ENCODE peak calls at places on chromosomes 13 and 19, in six cellular contexts. One of them, this sample, is unnamed.

GRCh38 chr13:99315186-99315585 is 8.0 kb upstream of the GPR183 start:
- DNase-seq in cardiac muscle cell: no peak
- DNase-seq in fibroblast of lung: no peak
- DNase-seq in fibroblast of pulmonary artery: no peak
- DNase-seq in HFF-Myc: no peak
- DNase-seq in epithelial cell of esophagus: no peak
- DNase-seq in this sample: no peak

GRCh38 chr13:31073859-31074718 is 87.6 kb downstream of the HSPH1 start:
- DNase-seq in fibroblast of pulmonary artery: peak
- DNase-seq in fibroblast of lung: peak
- DNase-seq in cardiac muscle cell: no peak
- DNase-seq in epithelial cell of esophagus: peak
- DNase-seq in HFF-Myc: no peak
- DNase-seq in this sample: peak

GRCh38 chr19:13097331-13098258 is 5.1 kb downstream of the LYL1 start:
- DNase-seq in fibroblast of pulmonary artery: no peak
- DNase-seq in cardiac muscle cell: no peak
- DNase-seq in fibroblast of lung: no peak
- DNase-seq in epithelial cell of esophagus: no peak
- DNase-seq in HFF-Myc: no peak
- DNase-seq in this sample: no peak

GRCh38 chr13:105979586-105979985 is 555.9 kb downstream of the EFNB2 start:
- DNase-seq in HFF-Myc: no peak
- DNase-seq in cardiac muscle cell: peak
- DNase-seq in fibroblast of lung: no peak
- DNase-seq in epithelial cell of esophagus: peak
- DNase-seq in fibroblast of pulmonary artery: peak
- DNase-seq in this sample: peak

GRCh38 chr13:33207616-33207964 is 78.0 kb downstream of the STARD13 start:
- DNase-seq in HFF-Myc: peak
- DNase-seq in epithelial cell of esophagus: peak
- DNase-seq in fibroblast of pulmonary artery: peak
- DNase-seq in cardiac muscle cell: no peak
- DNase-seq in fibroblast of lung: peak
- DNase-seq in this sample: peak

GRCh38 chr13:40428354-40428753 is 238.1 kb downstream of the FOXO1 start:
- DNase-seq in epithelial cell of esophagus: no peak
- DNase-seq in fibroblast of lung: no peak
- DNase-seq in fibroblast of pulmonary artery: no peak
- DNase-seq in cardiac muscle cell: no peak
- DNase-seq in HFF-Myc: no peak
- DNase-seq in this sample: no peak

GRCh38 chr13:86933676-86934075 is 737.5 kb upstream of the SLITRK5 start:
- DNase-seq in fibroblast of pulmonary artery: no peak
- DNase-seq in cardiac muscle cell: peak
- DNase-seq in fibroblast of lung: no peak
- DNase-seq in epithelial cell of esophagus: peak
- DNase-seq in HFF-Myc: no peak
- DNase-seq in this sample: no peak

GRCh38 chr13:94327318-94327717 is 152.2 kb downstream of the DCT start:
- DNase-seq in fibroblast of lung: no peak
- DNase-seq in cardiac muscle cell: no peak
- DNase-seq in fibroblast of pulmonary artery: no peak
- DNase-seq in epithelial cell of esophagus: no peak
- DNase-seq in HFF-Myc: no peak
- DNase-seq in this sample: no peak

GRCh38 chr19:34145741-34146202 is 26.5 kb upstream of the LSM14A start:
- DNase-seq in HFF-Myc: peak
- DNase-seq in fibroblast of lung: peak
- DNase-seq in cardiac muscle cell: peak
- DNase-seq in fibroblast of pulmonary artery: peak
- DNase-seq in epithelial cell of esophagus: peak
- DNase-seq in this sample: no peak

GRCh38 chr19:710767-711166 is 2.0 kb downstream of the PALM start:
- DNase-seq in cardiac muscle cell: no peak
- DNase-seq in HFF-Myc: no peak
- DNase-seq in fibroblast of lung: no peak
- DNase-seq in epithelial cell of esophagus: no peak
- DNase-seq in fibroblast of pulmonary artery: no peak
- DNase-seq in this sample: no peak

GRCh38 chr19:709965-710714 is 1.4 kb downstream of the PALM start:
- DNase-seq in cardiac muscle cell: no peak
- DNase-seq in fibroblast of lung: no peak
- DNase-seq in epithelial cell of esophagus: no peak
- DNase-seq in HFF-Myc: no peak
- DNase-seq in fibroblast of pulmonary artery: no peak
- DNase-seq in this sample: no peak

GRCh38 chr19:709196-709964 is 645 bp downstream of the PALM start:
- DNase-seq in HFF-Myc: no peak
- DNase-seq in cardiac muscle cell: peak
- DNase-seq in epithelial cell of esophagus: no peak
- DNase-seq in fibroblast of pulmonary artery: no peak
- DNase-seq in fibroblast of lung: no peak
- DNase-seq in this sample: no peak

GRCh38 chr19:711224-711623 is 2.5 kb downstream of the PALM start:
- DNase-seq in HFF-Myc: no peak
- DNase-seq in cardiac muscle cell: no peak
- DNase-seq in fibroblast of lung: no peak
- DNase-seq in fibroblast of pulmonary artery: no peak
- DNase-seq in epithelial cell of esophagus: no peak
- DNase-seq in this sample: no peak

GRCh38 chr19:708154-709141 is at the start of gene PALM:
- DNase-seq in HFF-Myc: no peak
- DNase-seq in epithelial cell of esophagus: no peak
- DNase-seq in fibroblast of pulmonary artery: no peak
- DNase-seq in fibroblast of lung: no peak
- DNase-seq in cardiac muscle cell: peak
- DNase-seq in this sample: no peak
- TF ChIP-seq CTCF in HFF-Myc: no peak
- TF ChIP-seq CTCF in epithelial cell of esophagus: no peak
- TF ChIP-seq CTCF in fibroblast of pulmonary artery: no peak
- TF ChIP-seq CTCF in fibroblast of lung: no peak
- TF ChIP-seq CTCF in cardiac muscle cell: no peak
- TF ChIP-seq CTCF in this sample: no peak

GRCh38 chr13:113845055-113845454 is 18.8 kb downstream of the GAS6 start:
- DNase-seq in fibroblast of pulmonary artery: no peak
- DNase-seq in epithelial cell of esophagus: peak
- DNase-seq in fibroblast of lung: no peak
- DNase-seq in HFF-Myc: no peak
- DNase-seq in cardiac muscle cell: no peak
- DNase-seq in this sample: no peak

GRCh38 chr13:113845723-113846638 is 17.9 kb downstream of the GAS6 start:
- DNase-seq in epithelial cell of esophagus: no peak
- DNase-seq in cardiac muscle cell: no peak
- DNase-seq in fibroblast of lung: no peak
- DNase-seq in HFF-Myc: no peak
- DNase-seq in fibroblast of pulmonary artery: no peak
- DNase-seq in this sample: no peak

GRCh38 chr13:113843063-113843654 is 20.7 kb downstream of the GAS6 start:
- DNase-seq in HFF-Myc: no peak
- DNase-seq in fibroblast of pulmonary artery: no peak
- DNase-seq in fibroblast of lung: no peak
- DNase-seq in cardiac muscle cell: no peak
- DNase-seq in epithelial cell of esophagus: no peak
- DNase-seq in this sample: no peak

GRCh38 chr13:113842336-113843062 is 21.4 kb downstream of the GAS6 start:
- DNase-seq in cardiac muscle cell: peak
- DNase-seq in epithelial cell of esophagus: no peak
- DNase-seq in fibroblast of lung: no peak
- DNase-seq in fibroblast of pulmonary artery: no peak
- DNase-seq in HFF-Myc: no peak
- DNase-seq in this sample: no peak

GRCh38 chr13:113843864-113844556 is 19.9 kb downstream of the GAS6 start:
- DNase-seq in epithelial cell of esophagus: no peak
- DNase-seq in fibroblast of lung: no peak
- DNase-seq in HFF-Myc: no peak
- DNase-seq in cardiac muscle cell: no peak
- DNase-seq in fibroblast of pulmonary artery: no peak
- DNase-seq in this sample: no peak
- TF ChIP-seq CTCF in epithelial cell of esophagus: no peak
- TF ChIP-seq CTCF in fibroblast of lung: no peak
- TF ChIP-seq CTCF in HFF-Myc: peak
- TF ChIP-seq CTCF in cardiac muscle cell: no peak
- TF ChIP-seq CTCF in fibroblast of pulmonary artery: no peak
- TF ChIP-seq CTCF in this sample: peak

GRCh38 chr13:24626449-24626848 is 53.8 kb upstream of the ATP12A start:
- DNase-seq in epithelial cell of esophagus: no peak
- DNase-seq in HFF-Myc: no peak
- DNase-seq in fibroblast of lung: no peak
- DNase-seq in cardiac muscle cell: no peak
- DNase-seq in fibroblast of pulmonary artery: no peak
- DNase-seq in this sample: no peak

GRCh38 chr13:24627090-24627714 is 53.0 kb upstream of the ATP12A start:
- DNase-seq in fibroblast of lung: no peak
- DNase-seq in fibroblast of pulmonary artery: no peak
- DNase-seq in epithelial cell of esophagus: peak
- DNase-seq in HFF-Myc: no peak
- DNase-seq in cardiac muscle cell: peak
- DNase-seq in this sample: no peak

GRCh38 chr13:24629320-24629719 is 50.9 kb upstream of the ATP12A start:
- DNase-seq in fibroblast of lung: no peak
- DNase-seq in fibroblast of pulmonary artery: no peak
- DNase-seq in epithelial cell of esophagus: no peak
- DNase-seq in cardiac muscle cell: no peak
- DNase-seq in HFF-Myc: no peak
- DNase-seq in this sample: no peak

GRCh38 chr13:24625870-24626419 is 54.3 kb upstream of the ATP12A start:
- DNase-seq in HFF-Myc: no peak
- DNase-seq in fibroblast of lung: no peak
- DNase-seq in cardiac muscle cell: no peak
- DNase-seq in epithelial cell of esophagus: no peak
- DNase-seq in fibroblast of pulmonary artery: no peak
- DNase-seq in this sample: no peak

DNA sequence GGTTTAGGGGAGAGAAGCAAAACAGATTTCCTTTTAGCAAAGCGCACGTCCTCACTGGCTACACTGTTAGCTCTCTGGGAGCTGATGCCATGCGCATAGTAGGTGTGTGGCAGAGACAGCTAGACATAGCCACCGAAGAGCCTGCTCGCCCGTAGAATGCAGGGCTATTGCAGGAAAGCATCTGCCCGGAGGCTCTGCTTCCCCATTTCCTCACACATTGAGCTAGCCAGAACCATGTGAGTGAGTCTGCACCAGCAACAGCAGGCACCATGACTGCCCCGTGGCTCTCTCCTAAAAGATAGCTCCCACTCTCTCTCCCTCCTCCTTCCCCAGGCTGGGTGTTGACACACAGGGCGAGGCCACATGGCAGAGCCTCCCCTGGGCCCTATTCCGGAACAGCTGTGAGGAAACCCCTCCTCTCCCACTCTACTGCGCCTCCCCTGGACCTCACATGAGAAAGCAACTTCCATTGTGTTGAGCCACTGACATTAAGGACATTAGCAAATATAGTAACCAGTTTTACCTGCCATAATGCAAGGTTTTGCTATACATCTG is 52.3 kb upstream of the ATP12A start:
- DNase-seq in cardiac muscle cell: no peak
- DNase-seq in fibroblast of lung: no peak
- DNase-seq in fibroblast of pulmonary artery: no peak
- DNase-seq in epithelial cell of esophagus: no peak
- DNase-seq in HFF-Myc: no peak
- DNase-seq in this sample: no peak
- TF ChIP-seq CTCF in cardiac muscle cell: no peak
- TF ChIP-seq CTCF in fibroblast of lung: no peak
- TF ChIP-seq CTCF in fibroblast of pulmonary artery: no peak
- TF ChIP-seq CTCF in epithelial cell of esophagus: no peak
- TF ChIP-seq CTCF in HFF-Myc: no peak
- TF ChIP-seq CTCF in this sample: no peak

GRCh38 chr19:28977826-28978225 is 235.1 kb downstream of the UQCRFS1 start:
- DNase-seq in fibroblast of lung: no peak
- DNase-seq in fibroblast of pulmonary artery: no peak
- DNase-seq in epithelial cell of esophagus: no peak
- DNase-seq in HFF-Myc: no peak
- DNase-seq in cardiac muscle cell: no peak
- DNase-seq in this sample: no peak
- TF ChIP-seq CTCF in fibroblast of lung: no peak
- TF ChIP-seq CTCF in fibroblast of pulmonary artery: no peak
- TF ChIP-seq CTCF in epithelial cell of esophagus: no peak
- TF ChIP-seq CTCF in HFF-Myc: no peak
- TF ChIP-seq CTCF in cardiac muscle cell: peak
- TF ChIP-seq CTCF in this sample: no peak

GRCh38 chr19:41363753-41364545 is at the start of gene B9D2:
- DNase-seq in cardiac muscle cell: peak
- DNase-seq in HFF-Myc: peak
- DNase-seq in fibroblast of pulmonary artery: peak
- DNase-seq in epithelial cell of esophagus: peak
- DNase-seq in fibroblast of lung: peak
- DNase-seq in this sample: peak

GRCh38 chr19:41364546-41365391 is 820 bp upstream of the B9D2 start:
- DNase-seq in epithelial cell of esophagus: no peak
- DNase-seq in fibroblast of lung: no peak
- DNase-seq in cardiac muscle cell: no peak
- DNase-seq in HFF-Myc: no peak
- DNase-seq in fibroblast of pulmonary artery: no peak
- DNase-seq in this sample: no peak

GRCh38 chr19:41367848-41368301 is 3.9 kb upstream of the B9D2 start:
- DNase-seq in HFF-Myc: no peak
- DNase-seq in epithelial cell of esophagus: peak
- DNase-seq in cardiac muscle cell: no peak
- DNase-seq in fibroblast of pulmonary artery: peak
- DNase-seq in fibroblast of lung: peak
- DNase-seq in this sample: peak

GRCh38 chr19:41363371-41363752 is 587 bp downstream of the B9D2 start:
- DNase-seq in fibroblast of lung: no peak
- DNase-seq in cardiac muscle cell: no peak
- DNase-seq in epithelial cell of esophagus: no peak
- DNase-seq in HFF-Myc: no peak
- DNase-seq in fibroblast of pulmonary artery: no peak
- DNase-seq in this sample: no peak

GRCh38 chr19:41366089-41366488 is 2.1 kb upstream of the B9D2 start:
- DNase-seq in fibroblast of lung: no peak
- DNase-seq in fibroblast of pulmonary artery: no peak
- DNase-seq in epithelial cell of esophagus: no peak
- DNase-seq in HFF-Myc: no peak
- DNase-seq in cardiac muscle cell: no peak
- DNase-seq in this sample: no peak
- TF ChIP-seq CTCF in fibroblast of lung: no peak
- TF ChIP-seq CTCF in fibroblast of pulmonary artery: peak
- TF ChIP-seq CTCF in epithelial cell of esophagus: peak
- TF ChIP-seq CTCF in HFF-Myc: peak
- TF ChIP-seq CTCF in cardiac muscle cell: peak
- TF ChIP-seq CTCF in this sample: peak